ENCODE peak calls at places on chromosomes 12 and 14, in four cellular contexts. D is breast epithelium, I is upper lobe of left lung, M is H1. C is an unnamed sample.

GRCh38 chr12:49335118-49335954 is 1.7 kb downstream of the C1QL4 start:
- DNase-seq in D (no peak), I (no peak), M (no peak), C (no peak)

GRCh38 chr14:63229330-63230059 is 25.3 kb downstream of the RHOJ start:
- DNase-seq in D (no peak), I (no peak), M (no peak), C (no peak)

GRCh38 chr14:74346341-74346740 is 1.9 kb upstream of the VRTN start:
- DNase-seq in D (no peak), I (no peak), M (no peak), C (no peak)

GRCh38 chr14:30185832-30186231 is 258.2 kb upstream of the PRKD1 start:
- DNase-seq in D (no peak), I (no peak), M (no peak), C (no peak)

GRCh38 chr12:12557733-12558132 is 4.9 kb downstream of the DUSP16 start:
- DNase-seq in D (no peak), I (no peak), M (no peak), C (no peak)

GRCh38 chr14:32077081-32078029 is at the start of gene ARHGAP5:
- DNase-seq in D (peak; percentile 39), I (peak; percentile 28), M (peak; percentile 83), C (peak; percentile 9)

GRCh38 chr12:4169959-4170358 is 103.6 kb upstream of the CCND2 start:
- DNase-seq in D (no peak), I (no peak), M (peak; percentile 28), C (no peak)

GRCh38 chr12:85877459-85877858 is 3.4 kb downstream of the NTS start:
- DNase-seq in D (no peak), I (no peak), M (no peak), C (no peak)

GRCh38 chr12:6263931-6264330 is 46.6 kb upstream of the PLEKHG6 start:
- DNase-seq in D (no peak), I (no peak), M (no peak), C (no peak)

GRCh38 chr12:65171073-65171472 is 1.7 kb downstream of the LEMD3 start:
- DNase-seq in D (no peak), I (no peak), M (no peak), C (no peak)

GRCh38 chr12:69066420-69067373 is 133.7 kb upstream of the CPM start:
- DNase-seq in D (no peak), I (peak; percentile 40), M (no peak), C (no peak)

GRCh38 chr14:24866067-24866466 is 183.9 kb downstream of the STXBP6 start:
- DNase-seq in D (no peak), I (no peak), M (no peak), C (no peak)

GRCh38 chr12:88185988-88186387 is 43.9 kb downstream of the TMTC3 start:
- DNase-seq in D (no peak), I (no peak), M (no peak), C (peak; percentile 5)

GRCh38 chr14:36522972-36523685 is 3.1 kb upstream of the NKX2-1 start:
- DNase-seq in D (no peak), I (peak; percentile 26), M (peak; percentile 58), C (no peak)

GRCh38 chr12:64660237-64661018 is 50.1 kb downstream of the RASSF3 start:
- DNase-seq in D (no peak), I (no peak), M (no peak), C (no peak)

GRCh38 chr12:44446181-44446580 is 429.9 kb downstream of the NELL2 start:
- DNase-seq in D (no peak), I (no peak), M (no peak), C (no peak)

GRCh38 chr14:99164712-99165111 is 107.3 kb downstream of the BCL11B start:
- DNase-seq in D (no peak), I (no peak), M (no peak), C (no peak)

GRCh38 chr12:51011960-51012359 is 14.2 kb downstream of the SLC11A2 start:
- DNase-seq in D (no peak), I (peak; percentile 63), M (no peak), C (no peak)

GRCh38 chr14:38171197-38171596 is 36.5 kb upstream of the SSTR1 start:
- DNase-seq in D (no peak), I (peak; percentile 46), M (no peak), C (no peak)

GRCh38 chr12:90945070-90945649 is 9.8 kb downstream of the CCER1 start:
- DNase-seq in D (no peak), I (no peak), M (no peak), C (peak; percentile 8)

GRCh38 chr12:47901285-47902093 is 3.3 kb downstream of the VDR start:
- DNase-seq in D (no peak), I (peak; percentile 61), M (no peak), C (no peak)

GRCh38 chr14:78566017-78566858 is 396.1 kb downstream of the NRXN3 start:
- DNase-seq in D (peak; percentile 35), I (peak; percentile 57), M (peak; percentile 93), C (peak; percentile 38)

GRCh38 chr12:29073631-29074239 is 75.3 kb upstream of the FAR2 start:
- DNase-seq in D (no peak), I (no peak), M (no peak), C (no peak)

GRCh38 chr14:36666416-36667206 is 5.0 kb downstream of the PAX9 start:
- DNase-seq in D (no peak), I (no peak), M (peak; percentile 86), C (no peak)

GRCh38 chr12:77795699-77796098 is 35.0 kb upstream of the NAV3 start:
- DNase-seq in D (no peak), I (no peak), M (no peak), C (no peak)

GRCh38 chr12:104505095-104505819 is 48.5 kb downstream of the CHST11 start:
- DNase-seq in D (no peak), I (no peak), M (no peak), C (no peak)

GRCh38 chr12:124547626-124548025 is 19.8 kb downstream of the NCOR2 start:
- DNase-seq in D (no peak), I (no peak), M (no peak), C (no peak)

GRCh38 chr14:69244946-69245345 is 15.0 kb upstream of the GALNT16 start:
- DNase-seq in D (no peak), I (no peak), M (no peak), C (no peak)

GRCh38 chr12:125202421-125202820 is 137.2 kb downstream of the AACS start:
- DNase-seq in D (no peak), I (no peak), M (no peak), C (no peak)

GRCh38 chr12:114476159-114476558 is 70.2 kb upstream of the TBX5 start:
- DNase-seq in D (no peak), I (no peak), M (no peak), C (no peak)

GRCh38 chr12:5017638-5018348 is 25.9 kb upstream of the KCNA5 start:
- DNase-seq in D (no peak), I (no peak), M (no peak), C (no peak)

GRCh38 chr12:131617596-131618302 is 93.1 kb upstream of the SFSWAP start:
- DNase-seq in D (no peak), I (no peak), M (no peak), C (no peak)

GRCh38 chr12:12294215-12295005 is 27.6 kb upstream of the LRP6 start:
- DNase-seq in D (no peak), I (no peak), M (no peak), C (peak; percentile 17)

GRCh38 chr12:65510584-65511050 is 232.1 kb downstream of the MSRB3 start:
- DNase-seq in D (no peak), I (no peak), M (peak; percentile 71), C (no peak)

GRCh38 chr14:23380197-23381016 is 3.6 kb downstream of the CMTM5 start:
- DNase-seq in D (no peak), I (no peak), M (no peak), C (no peak)

GRCh38 chr14:93527076-93527692 is 96.4 kb downstream of the UNC79 start:
- DNase-seq in D (no peak), I (no peak), M (no peak), C (no peak)
- TF ChIP-seq POLR2A in D (no peak), I (no peak), M (no peak), C (no peak)

GRCh38 chr12:123363743-123364531 is 710 bp downstream of the SBNO1 start:
- DNase-seq in D (no peak), I (peak; percentile 26), M (peak; percentile 55), C (peak; percentile 26)

GRCh38 chr12:123367511-123367910 is 2.9 kb upstream of the SBNO1 start:
- DNase-seq in D (no peak), I (no peak), M (no peak), C (no peak)

GRCh38 chr12:123365141-123365917 is 682 bp upstream of the SBNO1 start:
- DNase-seq in D (peak; percentile 98), I (peak; percentile 99), M (peak; percentile 95), C (peak; percentile 97)

GRCh38 chr12:123363385-123363742 is 1.3 kb downstream of the SBNO1 start:
- DNase-seq in D (no peak), I (no peak), M (no peak), C (no peak)

GRCh38 chr12:123364532-123365140 is at the start of gene SBNO1:
- DNase-seq in D (peak; percentile 88), I (peak; percentile 86), M (no peak), C (peak; percentile 73)
- TF ChIP-seq POLR2A in D (peak; percentile 55), I (peak; percentile 82), M (peak; percentile 67), C (peak; percentile 83)

GRCh38 chr14:21103165-21103709 is 2.4 kb downstream of the TMEM253 start:
- DNase-seq in D (no peak), I (no peak), M (no peak), C (peak; percentile 80)
- TF ChIP-seq POLR2A in D (no peak), I (no peak), M (no peak), C (no peak)

GRCh38 chr12:27924350-27925140 is 48.0 kb downstream of the PTHLH start:
- DNase-seq in D (no peak), I (no peak), M (no peak), C (no peak)

GRCh38 chr12:27922591-27923139 is 49.9 kb downstream of the PTHLH start:
- DNase-seq in D (peak; percentile 48), I (no peak), M (no peak), C (peak; percentile 33)

GRCh38 chr12:27915536-27915935 is 57.0 kb downstream of the PTHLH start:
- DNase-seq in D (no peak), I (no peak), M (no peak), C (no peak)

GRCh38 chr12:27914956-27915355 is 57.6 kb downstream of the PTHLH start:
- DNase-seq in D (no peak), I (no peak), M (no peak), C (no peak)

GRCh38 chr12:27919671-27920235 is 52.8 kb downstream of the PTHLH start:
- DNase-seq in D (no peak), I (no peak), M (no peak), C (no peak)
- TF ChIP-seq POLR2A in D (no peak), I (no peak), M (no peak), C (no peak)

GRCh38 chr14:60206837-60207533 is 41.8 kb upstream of the DHRS7 start:
- DNase-seq in D (no peak), I (no peak), M (no peak), C (no peak)
- TF ChIP-seq POLR2A in D (no peak), I (no peak), M (no peak), C (no peak)

GRCh38 chr12:108320503-108321293 is 18.4 kb downstream of the CMKLR1 start:
- DNase-seq in D (no peak), I (no peak), M (no peak), C (no peak)
- TF ChIP-seq POLR2A in D (no peak), I (no peak), M (no peak), C (no peak)

C was measured in H54.